ENCODE peak calls at places on chromosomes 13 and 19, in nine cellular contexts. One of them, this sample, is unnamed.

GRCh38 chr13:46296465-46296822 is 84.7 kb downstream of the LRRC63 start:
- DNase-seq in uterus: no peak
- DNase-seq in ascending aorta: no peak
- DNase-seq in A673: no peak
- DNase-seq in Caco-2: no peak
- DNase-seq in adrenal gland: no peak
- DNase-seq in testis: no peak
- DNase-seq in prostate gland: no peak
- DNase-seq in IMR-90: no peak
- DNase-seq in this sample: no peak

GRCh38 chr13:85286081-85286480 is 513.1 kb downstream of the SLITRK6 start:
- DNase-seq in uterus: no peak
- DNase-seq in ascending aorta: no peak
- DNase-seq in A673: no peak
- DNase-seq in Caco-2: no peak
- DNase-seq in adrenal gland: no peak
- DNase-seq in testis: no peak
- DNase-seq in prostate gland: no peak
- DNase-seq in IMR-90: peak; percentile 4
- DNase-seq in this sample: no peak

GRCh38 chr13:20414475-20415287 is 111.0 kb downstream of the CRYL1 start:
- DNase-seq in uterus: no peak
- DNase-seq in ascending aorta: no peak
- DNase-seq in A673: no peak
- DNase-seq in Caco-2: no peak
- DNase-seq in adrenal gland: no peak
- DNase-seq in testis: no peak
- DNase-seq in prostate gland: peak; percentile 47
- DNase-seq in IMR-90: no peak
- DNase-seq in this sample: peak; percentile 33

GRCh38 chr19:18428837-18429674 is 8.9 kb downstream of the ISYNA1 start:
- DNase-seq in uterus: peak; percentile 72
- DNase-seq in ascending aorta: no peak
- DNase-seq in A673: peak; percentile 98
- DNase-seq in Caco-2: no peak
- DNase-seq in adrenal gland: peak; percentile 94
- DNase-seq in testis: peak; percentile 91
- DNase-seq in prostate gland: no peak
- DNase-seq in IMR-90: peak; percentile 72
- DNase-seq in this sample: peak; percentile 97

GRCh38 chr19:10113964-10114650 is 2.6 kb downstream of the P2RY11 start:
- DNase-seq in uterus: no peak
- DNase-seq in ascending aorta: no peak
- DNase-seq in A673: no peak
- DNase-seq in Caco-2: no peak
- DNase-seq in adrenal gland: no peak
- DNase-seq in testis: no peak
- DNase-seq in prostate gland: no peak
- DNase-seq in IMR-90: no peak
- DNase-seq in this sample: peak; percentile 36

GRCh38 chr13:88144580-88144979 is 473.4 kb downstream of the SLITRK5 start:
- DNase-seq in uterus: no peak
- DNase-seq in ascending aorta: no peak
- DNase-seq in A673: no peak
- DNase-seq in Caco-2: no peak
- DNase-seq in adrenal gland: no peak
- DNase-seq in testis: no peak
- DNase-seq in prostate gland: no peak
- DNase-seq in IMR-90: no peak
- DNase-seq in this sample: no peak

GRCh38 chr13:33286143-33286542 is 588 bp upstream of the STARD13 start:
- DNase-seq in uterus: peak; percentile 38
- DNase-seq in ascending aorta: no peak
- DNase-seq in A673: no peak
- DNase-seq in Caco-2: no peak
- DNase-seq in adrenal gland: no peak
- DNase-seq in testis: peak; percentile 57
- DNase-seq in prostate gland: no peak
- DNase-seq in IMR-90: no peak
- DNase-seq in this sample: no peak

GRCh38 chr19:30204721-30205120 is 167.5 kb upstream of the ZNF536 start:
- DNase-seq in uterus: no peak
- DNase-seq in ascending aorta: no peak
- DNase-seq in A673: no peak
- DNase-seq in Caco-2: no peak
- DNase-seq in adrenal gland: no peak
- DNase-seq in testis: no peak
- DNase-seq in prostate gland: no peak
- DNase-seq in IMR-90: no peak
- DNase-seq in this sample: no peak

GRCh38 chr19:50909240-50910070 is 1.7 kb downstream of the KLK4 start:
- DNase-seq in uterus: peak; percentile 19
- DNase-seq in ascending aorta: no peak
- DNase-seq in A673: peak; percentile 90
- DNase-seq in Caco-2: peak; percentile 81
- DNase-seq in adrenal gland: no peak
- DNase-seq in testis: peak; percentile 72
- DNase-seq in prostate gland: peak; percentile 92
- DNase-seq in IMR-90: no peak
- DNase-seq in this sample: peak; percentile 97

GRCh38 chr13:80979035-80979641 is 638.2 kb upstream of the SPRY2 start:
- DNase-seq in uterus: peak; percentile 18
- DNase-seq in ascending aorta: no peak
- DNase-seq in A673: peak; percentile 77
- DNase-seq in Caco-2: peak; percentile 67
- DNase-seq in adrenal gland: peak; percentile 80
- DNase-seq in testis: peak; percentile 71
- DNase-seq in prostate gland: no peak
- DNase-seq in IMR-90: peak; percentile 54
- DNase-seq in this sample: peak; percentile 75

GRCh38 chr13:35478384-35479222 is 2.1 kb upstream of the MAB21L1 start:
- DNase-seq in uterus: no peak
- DNase-seq in ascending aorta: no peak
- DNase-seq in A673: no peak
- DNase-seq in Caco-2: no peak
- DNase-seq in adrenal gland: peak; percentile 63
- DNase-seq in testis: no peak
- DNase-seq in prostate gland: no peak
- DNase-seq in IMR-90: no peak
- DNase-seq in this sample: peak; percentile 43

GRCh38 chr13:28541966-28542365 is 47.0 kb upstream of the FLT1 start:
- DNase-seq in uterus: no peak
- DNase-seq in ascending aorta: no peak
- DNase-seq in A673: no peak
- DNase-seq in Caco-2: no peak
- DNase-seq in adrenal gland: no peak
- DNase-seq in testis: no peak
- DNase-seq in prostate gland: no peak
- DNase-seq in IMR-90: no peak
- DNase-seq in this sample: no peak

GRCh38 chr19:52007436-52007804 is 591 bp downstream of the ZNF615 start:
- DNase-seq in uterus: no peak
- DNase-seq in ascending aorta: no peak
- DNase-seq in A673: peak; percentile 10
- DNase-seq in Caco-2: no peak
- DNase-seq in adrenal gland: no peak
- DNase-seq in testis: peak; percentile 43
- DNase-seq in prostate gland: no peak
- DNase-seq in IMR-90: no peak
- DNase-seq in this sample: peak; percentile 54

GRCh38 chr13:99969934-99970760 is 1.4 kb downstream of the ZIC5 start:
- DNase-seq in uterus: no peak
- DNase-seq in ascending aorta: no peak
- DNase-seq in A673: peak; percentile 93
- DNase-seq in Caco-2: peak; percentile 78
- DNase-seq in adrenal gland: peak; percentile 41
- DNase-seq in testis: no peak
- DNase-seq in prostate gland: no peak
- DNase-seq in IMR-90: no peak
- DNase-seq in this sample: peak; percentile 92

GRCh38 chr13:45500492-45501174 is 35.9 kb downstream of the COG3 start:
- DNase-seq in uterus: no peak
- DNase-seq in ascending aorta: no peak
- DNase-seq in A673: peak; percentile 15
- DNase-seq in Caco-2: no peak
- DNase-seq in adrenal gland: no peak
- DNase-seq in testis: no peak
- DNase-seq in prostate gland: no peak
- DNase-seq in IMR-90: peak; percentile 96
- DNase-seq in this sample: peak; percentile 35

GRCh38 chr19:57465680-57466381 is 8.9 kb upstream of the VN1R1 start:
- DNase-seq in uterus: no peak
- DNase-seq in ascending aorta: no peak
- DNase-seq in A673: peak; percentile 66
- DNase-seq in Caco-2: peak; percentile 43
- DNase-seq in adrenal gland: no peak
- DNase-seq in testis: no peak
- DNase-seq in prostate gland: no peak
- DNase-seq in IMR-90: peak; percentile 24
- DNase-seq in this sample: peak; percentile 79

DNA sequence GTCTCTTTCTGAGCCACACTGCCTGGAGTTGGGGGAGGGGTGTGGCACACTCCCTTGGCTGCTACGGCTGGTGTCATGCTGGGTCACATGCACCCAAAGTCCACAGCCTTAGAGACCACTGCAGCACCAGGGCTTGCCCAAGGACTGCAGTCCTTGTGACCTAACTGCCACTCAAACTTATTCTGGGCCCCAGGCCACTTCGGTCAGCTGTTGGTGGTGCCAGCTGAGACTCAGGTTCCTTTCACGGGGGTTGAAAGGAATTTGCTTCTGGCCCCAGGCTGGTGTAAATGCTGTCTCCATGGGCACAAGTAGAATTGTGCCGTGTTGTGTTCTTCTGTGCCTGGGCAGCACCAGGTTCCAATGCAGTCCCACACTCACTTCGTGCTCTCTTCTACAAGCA is 9.5 kb upstream of the VN1R1 start:
- DNase-seq in uterus: no peak
- DNase-seq in ascending aorta: no peak
- DNase-seq in A673: no peak
- DNase-seq in Caco-2: no peak
- DNase-seq in adrenal gland: no peak
- DNase-seq in testis: no peak
- DNase-seq in prostate gland: no peak
- DNase-seq in IMR-90: no peak
- DNase-seq in this sample: no peak
- H3K4me1 ChIP-seq in uterus: no peaks in the 10 kb centered on the region
- H3K4me1 ChIP-seq in ascending aorta: no peaks in the 10 kb centered on the region
- H3K4me1 ChIP-seq in A673: no peaks in the 10 kb centered on the region
- H3K4me1 ChIP-seq in Caco-2: no peaks in the 10 kb centered on the region
- H3K4me1 ChIP-seq in adrenal gland: no peaks in the 10 kb centered on the region
- H3K4me1 ChIP-seq in testis: no peaks in the 10 kb centered on the region
- H3K4me1 ChIP-seq in prostate gland: no peaks in the 10 kb centered on the region
- H3K4me1 ChIP-seq in IMR-90: no peaks in the 10 kb centered on the region
- H3K4me1 ChIP-seq in this sample: no peaks in the 10 kb centered on the region

GRCh38 chr13:110467516-110467915 is 94.0 kb downstream of the RAB20 start:
- DNase-seq in uterus: no peak
- DNase-seq in ascending aorta: no peak
- DNase-seq in A673: no peak
- DNase-seq in Caco-2: no peak
- DNase-seq in adrenal gland: no peak
- DNase-seq in testis: no peak
- DNase-seq in prostate gland: no peak
- DNase-seq in IMR-90: no peak
- DNase-seq in this sample: no peak

GRCh38 chr13:110470272-110471009 is 91.1 kb downstream of the RAB20 start:
- DNase-seq in uterus: no peak
- DNase-seq in ascending aorta: no peak
- DNase-seq in A673: no peak
- DNase-seq in Caco-2: no peak
- DNase-seq in adrenal gland: peak; percentile 70
- DNase-seq in testis: no peak
- DNase-seq in prostate gland: no peak
- DNase-seq in IMR-90: no peak
- DNase-seq in this sample: no peak

GRCh38 chr13:110471156-110471832 is 90.2 kb downstream of the RAB20 start:
- DNase-seq in uterus: no peak
- DNase-seq in ascending aorta: no peak
- DNase-seq in A673: no peak
- DNase-seq in Caco-2: no peak
- DNase-seq in adrenal gland: peak; percentile 65
- DNase-seq in testis: no peak
- DNase-seq in prostate gland: no peak
- DNase-seq in IMR-90: no peak
- DNase-seq in this sample: no peak

GRCh38 chr13:110469597-110469996 is 91.9 kb downstream of the RAB20 start:
- DNase-seq in uterus: no peak
- DNase-seq in ascending aorta: no peak
- DNase-seq in A673: no peak
- DNase-seq in Caco-2: no peak
- DNase-seq in adrenal gland: no peak
- DNase-seq in testis: no peak
- DNase-seq in prostate gland: no peak
- DNase-seq in IMR-90: no peak
- DNase-seq in this sample: no peak

GRCh38 chr13:110468986-110469495 is 92.5 kb downstream of the RAB20 start:
- DNase-seq in uterus: no peak
- DNase-seq in ascending aorta: no peak
- DNase-seq in A673: no peak
- DNase-seq in Caco-2: no peak
- DNase-seq in adrenal gland: no peak
- DNase-seq in testis: no peak
- DNase-seq in prostate gland: no peak
- DNase-seq in IMR-90: no peak
- DNase-seq in this sample: no peak
- H3K4me1 ChIP-seq in uterus: no peaks in the 10 kb centered on the region
- H3K4me1 ChIP-seq in ascending aorta: no peaks in the 10 kb centered on the region
- H3K4me1 ChIP-seq in A673: no peaks in the 10 kb centered on the region
- H3K4me1 ChIP-seq in Caco-2: no peaks in the 10 kb centered on the region
- H3K4me1 ChIP-seq in adrenal gland: peaks cover 3% of the 10 kb centered on the region
- H3K4me1 ChIP-seq in testis: no peaks in the 10 kb centered on the region
- H3K4me1 ChIP-seq in prostate gland: no peaks in the 10 kb centered on the region
- H3K4me1 ChIP-seq in IMR-90: no peaks in the 10 kb centered on the region
- H3K4me1 ChIP-seq in this sample: no peaks in the 10 kb centered on the region

GRCh38 chr13:113973218-113974164 is at the start of gene C13orf46:
- DNase-seq in uterus: no peak
- DNase-seq in ascending aorta: no peak
- DNase-seq in A673: no peak
- DNase-seq in Caco-2: no peak
- DNase-seq in adrenal gland: no peak
- DNase-seq in testis: no peak
- DNase-seq in prostate gland: no peak
- DNase-seq in IMR-90: no peak
- DNase-seq in this sample: no peak
- H3K4me1 ChIP-seq in uterus: no peaks in the 10 kb centered on the region
- H3K4me1 ChIP-seq in ascending aorta: peaks cover 23% of the 10 kb centered on the region
- H3K4me1 ChIP-seq in A673: no peaks in the 10 kb centered on the region
- H3K4me1 ChIP-seq in Caco-2: peaks cover 10% of the 10 kb centered on the region
- H3K4me1 ChIP-seq in adrenal gland: no peaks in the 10 kb centered on the region
- H3K4me1 ChIP-seq in testis: no peaks in the 10 kb centered on the region
- H3K4me1 ChIP-seq in prostate gland: peaks cover 8% of the 10 kb centered on the region
- H3K4me1 ChIP-seq in IMR-90: peaks cover 12% of the 10 kb centered on the region
- H3K4me1 ChIP-seq in this sample: no peaks in the 10 kb centered on the region

DNA sequence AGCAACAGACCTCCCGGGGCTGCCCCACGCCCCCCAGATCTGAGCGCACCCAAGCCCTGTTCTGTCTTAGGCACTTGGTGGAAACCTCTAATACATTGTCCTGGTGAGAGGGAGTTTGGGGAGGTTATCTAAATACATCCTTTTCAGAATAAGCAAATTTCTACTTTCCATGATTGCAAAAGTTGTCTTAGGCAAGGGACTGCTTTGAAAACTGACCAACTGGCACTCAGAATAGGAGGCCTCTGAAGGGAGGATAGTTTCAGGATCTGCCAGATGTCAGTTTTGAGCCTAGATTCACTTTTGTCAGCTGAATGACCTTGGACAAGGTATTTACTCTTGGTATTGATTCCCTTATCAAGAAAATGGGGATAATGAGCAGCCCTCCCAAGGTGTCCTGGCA is 11.8 kb downstream of the SERP2 start:
- DNase-seq in uterus: no peak
- DNase-seq in ascending aorta: no peak
- DNase-seq in A673: no peak
- DNase-seq in Caco-2: no peak
- DNase-seq in adrenal gland: no peak
- DNase-seq in testis: no peak
- DNase-seq in prostate gland: no peak
- DNase-seq in IMR-90: no peak
- DNase-seq in this sample: no peak
- H3K4me1 ChIP-seq in uterus: no peaks in the 10 kb centered on the region
- H3K4me1 ChIP-seq in ascending aorta: no peaks in the 10 kb centered on the region
- H3K4me1 ChIP-seq in A673: no peaks in the 10 kb centered on the region
- H3K4me1 ChIP-seq in Caco-2: peaks cover 69% of the 10 kb centered on the region
- H3K4me1 ChIP-seq in adrenal gland: no peaks in the 10 kb centered on the region
- H3K4me1 ChIP-seq in testis: peaks cover 47% of the 10 kb centered on the region
- H3K4me1 ChIP-seq in prostate gland: no peaks in the 10 kb centered on the region
- H3K4me1 ChIP-seq in IMR-90: no peaks in the 10 kb centered on the region
- H3K4me1 ChIP-seq in this sample: peaks cover 16% of the 10 kb centered on the region

This sample was measured in mesendoderm.